ENCODE peak calls at places on chromosomes 6 and 20, in five cellular contexts. D, A, Z, X and S are unnamed samples.

GRCh38 chr20:56285496-56285895 is 37.0 kb downstream of the MC3R start:
- DNase-seq in A (peak), X (no peak), Z (no peak), D (no peak), S (no peak)

GRCh38 chr20:13401596-13401995 is 180.5 kb downstream of the ISM1 start:
- DNase-seq in D (no peak), A (no peak), X (peak), Z (no peak), S (no peak)

GRCh38 chr6:20812776-20813175 is 278.5 kb downstream of the CDKAL1 start:
- DNase-seq in Z (no peak), X (no peak), D (no peak), A (no peak), S (no peak)

GRCh38 chr6:53302678-53303360 is 45.9 kb downstream of the ELOVL5 start:
- DNase-seq in A (no peak), X (peak), D (no peak), Z (no peak), S (peak)

GRCh38 chr6:31829633-31830492 is 2.3 kb downstream of the HSPA1B start:
- DNase-seq in X (peak), D (no peak), A (peak), Z (no peak), S (peak)

GRCh38 chr20:58597021-58597940 is 53.8 kb upstream of the STX16 start:
- DNase-seq in X (no peak), D (no peak), Z (peak), A (no peak), S (no peak)

GRCh38 chr6:161813156-161813555 is 539.3 kb upstream of the AGPAT4 start:
- DNase-seq in X (no peak), A (no peak), Z (no peak), D (no peak), S (no peak)

GRCh38 chr6:161439093-161439492 is 165.2 kb upstream of the AGPAT4 start:
- DNase-seq in A (no peak), Z (no peak), X (peak), D (no peak), S (peak)

GRCh38 chr6:118377711-118378414 is 170.2 kb upstream of the PLN start:
- DNase-seq in A (no peak), X (no peak), D (no peak), Z (no peak), S (no peak)

GRCh38 chr20:8798505-8798904 is 270.4 kb upstream of the PLCB4 start:
- DNase-seq in X (no peak), D (no peak), A (no peak), Z (no peak), S (no peak)

GRCh38 chr20:38386004-38386403 is 39.7 kb downstream of the LBP start:
- DNase-seq in D (no peak), X (no peak), A (no peak), Z (no peak), S (no peak)

GRCh38 chr6:29887819-29888581 is 54.3 kb upstream of the HLA-A start:
- DNase-seq in X (peak), A (peak), D (peak), Z (peak), S (peak)

GRCh38 chr6:5497896-5498578 is 236.7 kb downstream of the FARS2 start:
- DNase-seq in X (peak), Z (peak), D (no peak), A (no peak), S (peak)

GRCh38 chr6:3549314-3549940 is 92.6 kb upstream of the SLC22A23 start:
- DNase-seq in Z (no peak), A (no peak), X (no peak), D (no peak), S (peak)

GRCh38 chr6:109411034-109411433 is 28.8 kb upstream of the CD164 start:
- DNase-seq in X (no peak), D (no peak), Z (no peak), A (no peak), S (no peak)

GRCh38 chr20:14334306-14334930 is 3.0 kb downstream of the FLRT3 start:
- DNase-seq in X (peak), D (no peak), Z (peak), A (no peak), S (peak)

GRCh38 chr6:11423072-11423471 is 114.5 kb upstream of the TMEM170B start:
- DNase-seq in D (no peak), A (no peak), Z (no peak), X (peak), S (no peak)

GRCh38 chr6:24524801-24525200 is 30.0 kb downstream of the ALDH5A1 start:
- DNase-seq in X (peak), Z (peak), A (peak), D (no peak), S (peak)

GRCh38 chr6:12249516-12250394 is 40.4 kb upstream of the EDN1 start:
- DNase-seq in Z (no peak), D (no peak), X (no peak), A (no peak), S (no peak)

GRCh38 chr20:5621305-5621704 is 128.9 kb upstream of the SHLD1 start:
- DNase-seq in D (no peak), X (no peak), Z (peak), A (no peak), S (peak)

GRCh38 chr6:150511313-150511712 is 88.4 kb upstream of the PLEKHG1 start:
- DNase-seq in X (no peak), A (no peak), D (no peak), Z (no peak), S (no peak)

GRCh38 chr6:47071681-47072080 is 29.5 kb upstream of the ADGRF1 start:
- DNase-seq in A (no peak), Z (peak), D (no peak), X (no peak), S (no peak)

GRCh38 chr20:52031574-52032303 is 159.8 kb downstream of the ZFP64 start:
- DNase-seq in A (no peak), Z (no peak), D (no peak), X (peak), S (peak)

GRCh38 chr6:101539510-101540245 is 146.2 kb downstream of the GRIK2 start:
- DNase-seq in Z (no peak), X (peak), A (no peak), D (no peak), S (no peak)

GRCh38 chr20:60095456-60095855 is 137.2 kb downstream of the CDH26 start:
- DNase-seq in Z (peak), D (no peak), A (no peak), X (no peak), S (no peak)

GRCh38 chr6:131765081-131765852 is 42.6 kb upstream of the ENPP1 start:
- DNase-seq in X (peak), Z (no peak), D (no peak), A (no peak), S (peak)

GRCh38 chr6:44001318-44001868 is 125.9 kb downstream of the MRPL14 start:
- DNase-seq in A (no peak), Z (peak), D (no peak), X (no peak), S (peak)